ENCODE peak calls at places on chromosomes 1 and 21, in nine cellular contexts. U, R, A, L, F, J, H, N and P are unnamed samples.

GRCh38 chr1:192669174-192669573 is 33.2 kb downstream of the RGS13 start:
- DNase-seq in U (no peak), R (no peak), A (no peak), L (peak; percentile 68), F (no peak), J (no peak), H (no peak), N (no peak), P (no peak)

GRCh38 chr1:101293461-101294045 is 56.7 kb downstream of the S1PR1 start:
- DNase-seq in U (no peak), R (no peak), A (peak; percentile 87), L (peak; percentile 64), F (no peak), J (no peak), H (no peak), N (no peak), P (peak; percentile 90)

GRCh38 chr1:153565529-153566374 is at the start of gene S100A2:
- DNase-seq in U (peak; percentile 98), R (peak; percentile 65), A (peak; percentile 93), L (peak; percentile 98), F (peak; percentile 51), J (peak; percentile 79), H (peak; percentile 35), N (no peak), P (peak; percentile 99)

GRCh38 chr1:15304708-15305326 is 57.8 kb downstream of the FHAD1 start:
- DNase-seq in U (peak; percentile 67), R (peak; percentile 35), A (no peak), L (peak; percentile 73), F (peak; percentile 65), J (peak; percentile 85), H (peak; percentile 78), N (peak; percentile 70), P (peak; percentile 52)

GRCh38 chr1:36224537-36225297 is 474 bp downstream of the THRAP3 start:
- DNase-seq in U (peak; percentile 95), R (no peak), A (peak; percentile 80), L (peak; percentile 82), F (peak; percentile 95), J (peak; percentile 89), H (peak; percentile 95), N (no peak), P (peak; percentile 87)

GRCh38 chr1:243946946-243947345 is 96.9 kb upstream of the AKT3 start:
- DNase-seq in U (peak; percentile 46), R (no peak), A (no peak), L (peak; percentile 36), F (peak; percentile 95), J (no peak), H (peak; percentile 46), N (no peak), P (peak; percentile 8)

GRCh38 chr1:3651939-3652537 is at the start of gene TP73:
- DNase-seq in U (peak; percentile 25), R (peak; percentile 29), A (no peak), L (peak; percentile 23), F (peak; percentile 11), J (peak; percentile 38), H (peak; percentile 78), N (no peak), P (peak; percentile 27)

GRCh38 chr1:88983791-88984552 is 8.5 kb downstream of the KYAT3 start:
- DNase-seq in U (peak; percentile 71), R (no peak), A (peak; percentile 35), L (peak; percentile 84), F (peak; percentile 68), J (peak; percentile 52), H (peak; percentile 47), N (peak; percentile 54), P (peak; percentile 61)

GRCh38 chr1:230979389-230979716 is 459 bp downstream of the ARV1 start:
- DNase-seq in U (no peak), R (no peak), A (no peak), L (no peak), F (no peak), J (no peak), H (no peak), N (no peak), P (no peak)

GRCh38 chr1:78447096-78447495 is 43.7 kb upstream of the PTGFR start:
- DNase-seq in U (peak; percentile 40), R (no peak), A (peak; percentile 8), L (peak; percentile 20), F (no peak), J (no peak), H (no peak), N (no peak), P (no peak)

GRCh38 chr1:246210751-246211150 is 296.3 kb downstream of the SMYD3 start:
- DNase-seq in U (no peak), R (no peak), A (no peak), L (no peak), F (peak; percentile 78), J (no peak), H (no peak), N (no peak), P (no peak)

GRCh38 chr21:38733973-38734546 is 71.7 kb upstream of the ETS2 start:
- DNase-seq in U (peak; percentile 70), R (peak; percentile 81), A (peak; percentile 58), L (peak; percentile 84), F (peak; percentile 82), J (peak; percentile 91), H (peak; percentile 80), N (peak; percentile 57), P (peak; percentile 46)

GRCh38 chr1:116720406-116721071 is 33.7 kb upstream of the CD2 start:
- DNase-seq in U (no peak), R (no peak), A (no peak), L (no peak), F (no peak), J (no peak), H (no peak), N (no peak), P (peak; percentile 52)

GRCh38 chr1:116716391-116716790 is 37.8 kb upstream of the CD2 start:
- DNase-seq in U (no peak), R (no peak), A (no peak), L (no peak), F (no peak), J (no peak), H (no peak), N (peak; percentile 63), P (no peak)

GRCh38 chr1:116713474-116713873 is 40.8 kb upstream of the CD2 start:
- DNase-seq in U (no peak), R (no peak), A (no peak), L (no peak), F (no peak), J (no peak), H (no peak), N (no peak), P (no peak)

GRCh38 chr1:116721608-116722007 is 32.6 kb upstream of the CD2 start:
- DNase-seq in U (no peak), R (no peak), A (no peak), L (no peak), F (no peak), J (no peak), H (no peak), N (no peak), P (no peak)

GRCh38 chr1:116717318-116717717 is 36.9 kb upstream of the CD2 start:
- DNase-seq in U (no peak), R (no peak), A (no peak), L (no peak), F (no peak), J (no peak), H (no peak), N (no peak), P (no peak)
- H3K4me3 ChIP-seq in U (no peak overlapping the region), R (no peak overlapping the region), A (no peak overlapping the region), L (no peak overlapping the region), F (no peak overlapping the region), J (no peak overlapping the region), H (no peak overlapping the region), N (no peak overlapping the region), P (no peak overlapping the region)

GRCh38 chr1:40952744-40953315 is 26.7 kb upstream of the CTPS1 start:
- DNase-seq in U (no peak), R (no peak), A (no peak), L (no peak), F (no peak), J (no peak), H (no peak), N (no peak), P (no peak)
- H3K79me2 ChIP-seq in U (no peaks in the 10 kb centered on the region), R (no peaks in the 10 kb centered on the region), A (no peaks in the 10 kb centered on the region), L (no peaks in the 10 kb centered on the region), F (no peaks in the 10 kb centered on the region), J (no peaks in the 10 kb centered on the region), H (no peaks in the 10 kb centered on the region), N (no peaks in the 10 kb centered on the region), P (no peaks in the 10 kb centered on the region)

DNA sequence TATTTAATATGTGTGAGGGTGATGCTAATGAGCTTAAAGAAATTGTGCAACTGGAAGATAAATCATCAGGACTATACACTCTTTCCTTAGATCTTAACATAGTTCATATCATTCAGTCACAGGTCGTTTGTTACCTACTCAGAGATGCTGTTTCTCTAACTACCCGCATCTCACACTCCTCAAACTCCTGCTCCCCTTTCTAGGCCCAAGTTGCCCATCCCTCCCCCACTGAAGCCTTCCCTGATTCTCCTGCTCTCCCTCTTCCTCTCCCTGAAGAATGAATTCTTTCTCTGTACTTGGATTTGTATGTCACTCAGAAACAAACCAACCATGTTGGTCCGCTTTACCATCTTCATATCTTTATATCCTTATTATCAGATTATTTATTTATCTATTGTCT is 9.1 kb downstream of the SH3GLB1 start:
- DNase-seq in U (no peak), R (no peak), A (no peak), L (no peak), F (no peak), J (no peak), H (no peak), N (no peak), P (no peak)
- H3K4me1 ChIP-seq in U (peaks cover 40% of the 10 kb centered on the region), R (no peaks in the 10 kb centered on the region), A (peaks cover 10% of the 10 kb centered on the region), L (peaks cover 22% of the 10 kb centered on the region), F (peaks cover 2% of the 10 kb centered on the region), J (peaks cover 27% of the 10 kb centered on the region), H (peaks cover 3% of the 10 kb centered on the region), N (peaks cover 3% of the 10 kb centered on the region), P (peaks cover 15% of the 10 kb centered on the region)

GRCh38 chr21:44291936-44292811 is 6.5 kb downstream of the AIRE start:
- DNase-seq in U (peak; percentile 25), R (no peak), A (no peak), L (no peak), F (no peak), J (no peak), H (peak; percentile 57), N (no peak), P (no peak)

GRCh38 chr21:44293551-44294231 is 6.2 kb upstream of the PFKL start:
- DNase-seq in U (no peak), R (no peak), A (no peak), L (no peak), F (no peak), J (no peak), H (no peak), N (no peak), P (no peak)

GRCh38 chr21:44294391-44295162 is 5.3 kb upstream of the PFKL start:
- DNase-seq in U (peak; percentile 67), R (no peak), A (no peak), L (no peak), F (no peak), J (no peak), H (no peak), N (no peak), P (no peak)

GRCh38 chr21:44291078-44291935 is 5.6 kb downstream of the AIRE start:
- DNase-seq in U (no peak), R (no peak), A (no peak), L (no peak), F (no peak), J (no peak), H (no peak), N (no peak), P (no peak)

DNA sequence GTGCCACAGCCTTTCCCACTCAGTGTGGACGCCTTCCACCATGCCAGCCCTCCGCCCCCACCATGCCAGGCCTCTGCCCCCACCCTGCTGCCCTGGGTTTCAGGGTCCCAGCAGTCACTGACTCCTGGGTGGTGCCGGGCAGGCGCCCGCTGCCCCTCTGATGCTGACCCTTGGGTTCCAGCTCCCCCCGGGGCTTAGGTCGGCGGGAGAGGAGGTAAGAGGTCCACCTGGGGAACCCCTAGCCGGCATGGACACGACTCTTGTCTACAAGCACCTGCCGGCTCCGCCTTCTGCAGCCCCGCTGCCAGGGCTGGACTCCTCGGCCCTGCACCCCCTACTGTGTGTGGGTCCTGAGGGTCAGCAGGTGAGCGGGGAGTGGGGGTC is 7.0 kb upstream of the PFKL start:
- DNase-seq in U (no peak), R (no peak), A (no peak), L (no peak), F (no peak), J (no peak), H (no peak), N (no peak), P (no peak)
- H3K4me3 ChIP-seq in U (no peak overlapping the region), R (no peak overlapping the region), A (no peak overlapping the region), L (no peak overlapping the region), F (no peak overlapping the region), J (no peak overlapping the region), H (no peak overlapping the region), N (no peak overlapping the region), P (no peak overlapping the region)